ENCODE peak calls at places on chromosomes 13 and 19, in four cellular contexts. F is kidney epithelial cell, R is AG10803, N is pancreas. B is an unnamed sample.

GRCh38 chr19:50629194-50629593 is 10.5 kb downstream of the SYT3 start:
- DNase-seq in F (no peak), R (no peak), N (no peak), B (no peak)

GRCh38 chr19:48890551-48890950 is 8.0 kb downstream of the TULP2 start:
- DNase-seq in F (no peak), R (no peak), N (no peak), B (no peak)

GRCh38 chr13:26442541-26442940 is 114.9 kb upstream of the WASF3 start:
- DNase-seq in F (no peak), R (peak; percentile 75), N (no peak), B (no peak)

GRCh38 chr13:37616131-37616530 is 17.6 kb upstream of the POSTN start:
- DNase-seq in F (no peak), R (peak; percentile 53), N (no peak), B (no peak)

GRCh38 chr19:12838182-12838890 is at the start of gene MAST1:
- DNase-seq in F (no peak), R (no peak), N (no peak), B (no peak)

GRCh38 chr13:73767191-73767741 is 366.9 kb downstream of the KLF12 start:
- DNase-seq in F (no peak), R (no peak), N (no peak), B (no peak)

GRCh38 chr13:64723735-64724134 is 2506.4 kb downstream of the PCDH9 start:
- DNase-seq in F (peak; percentile 87), R (peak; percentile 92), N (no peak), B (peak; percentile 30)

GRCh38 chr13:92823059-92823458 is 403.5 kb upstream of the GPC6 start:
- DNase-seq in F (no peak), R (no peak), N (no peak), B (no peak)

GRCh38 chr19:21202865-21203494 is 61.1 kb downstream of the ZNF431 start:
- DNase-seq in F (no peak), R (peak; percentile 21), N (peak; percentile 18), B (peak; percentile 1)

GRCh38 chr13:52827839-52828238 is 20.6 kb downstream of the PCDH8 start:
- DNase-seq in F (no peak), R (no peak), N (no peak), B (no peak)

GRCh38 chr19:43739419-43739818 is 15.3 kb downstream of the SMG9 start:
- DNase-seq in F (no peak), R (no peak), N (no peak), B (no peak)

GRCh38 chr13:30421093-30422055 is 919 bp upstream of the UBE2L5 start:
- DNase-seq in F (no peak), R (peak; percentile 93), N (peak; percentile 83), B (peak; percentile 72)

GRCh38 chr13:33228645-33229445 is 56.7 kb downstream of the STARD13 start:
- DNase-seq in F (no peak), R (peak; percentile 82), N (no peak), B (peak; percentile 57)

GRCh38 chr19:57002195-57002601 is 117.6 kb upstream of the USP29 start:
- DNase-seq in F (no peak), R (no peak), N (no peak), B (no peak)

GRCh38 chr13:114222461-114222968 is 12.2 kb upstream of the CDC16 start:
- DNase-seq in F (no peak), R (no peak), N (peak; percentile 67), B (no peak)

GRCh38 chr19:29170554-29170953 is 42.4 kb downstream of the UQCRFS1 start:
- DNase-seq in F (no peak), R (no peak), N (no peak), B (no peak)

GRCh38 chr19:13260883-13261653 is 110.9 kb downstream of the IER2 start:
- DNase-seq in F (peak; percentile 63), R (peak; percentile 87), N (no peak), B (peak; percentile 44)

GRCh38 chr19:4606181-4606580 is 33.1 kb upstream of the TNFAIP8L1 start:
- DNase-seq in F (no peak), R (no peak), N (no peak), B (no peak)

GRCh38 chr13:30615851-30616311 is 1.8 kb upstream of the USPL1 start:
- DNase-seq in F (no peak), R (peak; percentile 23), N (no peak), B (no peak)

GRCh38 chr19:12933287-12934072 is at the start of gene FARSA:
- DNase-seq in F (peak; percentile 63), R (peak; percentile 87), N (peak; percentile 91), B (peak; percentile 70)

GRCh38 chr19:3606690-3607289 is at the start of gene TBXA2R:
- DNase-seq in F (no peak), R (peak; percentile 53), N (no peak), B (no peak)

GRCh38 chr19:38684078-38684861 is 36.8 kb downstream of the ACTN4 start:
- DNase-seq in F (no peak), R (peak; percentile 93), N (peak; percentile 37), B (peak; percentile 75)

GRCh38 chr13:95317037-95317989 is 16.1 kb upstream of the ABCC4 start:
- DNase-seq in F (no peak), R (no peak), N (no peak), B (no peak)

GRCh38 chr13:107847406-107847805 is 367.9 kb downstream of the LIG4 start:
- DNase-seq in F (no peak), R (no peak), N (no peak), B (no peak)

GRCh38 chr19:49347191-49347590 is 12.0 kb downstream of the CD37 start:
- DNase-seq in F (no peak), R (no peak), N (no peak), B (no peak)

GRCh38 chr13:91805605-91806004 is 407.2 kb downstream of the GPC5 start:
- DNase-seq in F (no peak), R (no peak), N (no peak), B (no peak)

GRCh38 chr19:27962260-27962659 is 1250.7 kb downstream of the UQCRFS1 start:
- DNase-seq in F (no peak), R (peak; percentile 9), N (no peak), B (no peak)

GRCh38 chr13:111043575-111043982 is 71.5 kb upstream of the ARHGEF7 start:
- DNase-seq in F (no peak), R (peak; percentile 94), N (no peak), B (no peak)

GRCh38 chr19:7575426-7576040 is 20.1 kb upstream of the CAMSAP3 start:
- DNase-seq in F (no peak), R (no peak), N (no peak), B (no peak)

GRCh38 chr19:13902993-13903555 is 2.8 kb downstream of the BRME1 start:
- DNase-seq in F (no peak), R (no peak), N (no peak), B (no peak)

GRCh38 chr13:113209336-113209879 is at the start of gene CUL4A:
- DNase-seq in F (no peak), R (peak; percentile 73), N (peak; percentile 74), B (no peak)

GRCh38 chr19:34256835-34257558 is 2.6 kb downstream of the GARRE1 start:
- DNase-seq in F (no peak), R (peak; percentile 77), N (no peak), B (no peak)

GRCh38 chr13:112465251-112466131 is 89.3 kb downstream of the SPACA7 start:
- DNase-seq in F (no peak), R (no peak), N (no peak), B (no peak)

GRCh38 chr19:30877591-30878230 is 471.5 kb downstream of the TSHZ3 start:
- DNase-seq in F (no peak), R (no peak), N (no peak), B (no peak)

GRCh38 chr19:16585808-16586476 is 13.7 kb upstream of the SLC35E1 start:
- DNase-seq in F (no peak), R (no peak), N (no peak), B (no peak)

GRCh38 chr19:40251991-40252390 is 25.5 kb upstream of the CCNP start:
- DNase-seq in F (no peak), R (no peak), N (no peak), B (no peak)
- TF ChIP-seq CTCF in F (no peak), R (no peak), N (no peak), B (no peak)

GRCh38 chr13:28273919-28274318 is 135.6 kb downstream of the PAN3 start:
- DNase-seq in F (no peak), R (no peak), N (no peak), B (no peak)
- TF ChIP-seq CTCF in F (peak; percentile 3), R (no peak), N (no peak), B (no peak)

DNA sequence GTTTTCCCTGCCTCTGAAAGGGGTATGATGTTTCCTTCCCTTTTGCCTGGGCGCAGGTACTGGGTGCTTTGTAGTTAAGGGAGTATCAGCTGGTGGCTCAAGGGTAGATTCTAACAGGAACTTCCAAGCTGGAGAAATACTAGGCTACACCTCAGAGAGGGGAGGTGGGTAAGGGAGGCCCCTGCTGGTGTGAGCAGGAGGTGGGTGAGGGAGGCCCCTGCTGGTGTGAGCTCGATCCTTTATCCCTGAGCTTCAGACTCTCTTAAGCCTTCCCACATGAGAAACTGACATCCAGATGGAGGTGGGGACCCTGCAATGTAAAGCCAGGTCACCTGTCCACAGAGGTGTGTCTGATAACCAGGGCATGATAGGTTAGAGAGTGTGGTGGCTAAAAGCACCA is 32.1 kb downstream of the CYP2B6 start:
- DNase-seq in F (no peak), R (no peak), N (no peak), B (no peak)
- TF ChIP-seq CTCF in F (no peak), R (no peak), N (no peak), B (no peak)

DNA sequence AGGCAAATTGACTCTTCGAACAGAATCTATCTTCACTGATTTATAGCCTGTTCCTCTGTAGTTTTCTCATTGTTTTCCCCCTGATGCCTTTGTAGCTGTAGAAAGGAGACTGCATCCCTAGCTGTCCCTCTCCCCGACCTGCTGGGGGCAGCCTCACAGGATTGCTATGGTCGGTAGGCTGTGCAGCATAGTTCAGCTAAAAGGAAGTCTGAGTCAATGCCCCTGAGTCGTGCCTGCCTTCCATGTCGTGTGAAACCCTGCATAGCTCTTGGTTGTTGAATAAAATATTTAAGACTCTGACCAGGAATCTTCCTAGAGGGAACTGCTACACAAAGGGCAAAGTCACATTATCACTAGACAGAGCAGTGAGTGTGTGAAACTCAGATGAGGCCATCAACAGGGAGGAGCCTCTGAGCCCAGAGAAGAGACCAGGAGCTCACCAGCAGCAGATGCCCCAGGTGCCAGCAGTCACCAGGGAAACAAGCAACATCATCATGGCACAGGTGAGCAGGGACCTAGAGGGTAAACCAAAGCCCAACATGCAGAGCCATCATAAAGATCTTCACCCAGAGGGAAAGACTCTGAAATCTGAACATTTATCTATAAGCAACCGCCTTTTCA is 108.4 kb upstream of the NBEA start:
- DNase-seq in F (no peak), R (peak; percentile 20), N (no peak), B (no peak)
- TF ChIP-seq CTCF in F (no peak), R (peak; percentile 12), N (no peak), B (peak; percentile 1)

B was measured in AG09319.